ENCODE peak calls at places on chromosomes 13 and 19, in ten cellular contexts. Q is psoas muscle, C is breast epithelium, F is adrenal gland, J is PC-3, H is coronary artery, G is heart left ventricle, P is SJSA1, T is tibial nerve, I is tibial artery. K is an unnamed sample.
A peak's percentile ranks its signal among the peaks of the same experiment; 100 is the strongest.

GRCh38 chr19:19126102-19126501 is 12.2 kb downstream of the TMEM161A start:
- DNase-seq in G (no peak), C (no peak), J (no peak), H (no peak), T (no peak), I (no peak), F (no peak), P (no peak), Q (no peak), K (no peak)

GRCh38 chr13:49132479-49133002 is 87.6 kb upstream of the MLNR start:
- DNase-seq in P (no peak), C (no peak), Q (no peak), I (no peak), F (no peak), H (no peak), J (no peak), T (no peak), G (no peak), K (no peak)

GRCh38 chr13:32017449-32017848 is 14.1 kb upstream of the FRY start:
- DNase-seq in J (no peak), Q (no peak), C (no peak), G (no peak), P (no peak), T (no peak), I (no peak), H (no peak), F (no peak), K (no peak)

GRCh38 chr19:41500443-41500842 is 57.5 kb downstream of the ERICH4 start:
- DNase-seq in G (no peak), H (no peak), J (no peak), C (no peak), P (no peak), Q (no peak), I (no peak), T (no peak), F (no peak), K (no peak)

GRCh38 chr13:92952161-92952560 is 274.4 kb upstream of the GPC6 start:
- DNase-seq in T (no peak), F (no peak), C (no peak), P (peak; percentile 63), H (no peak), J (no peak), G (no peak), Q (no peak), I (no peak), K (no peak)

GRCh38 chr19:907183-907853 is 5.7 kb downstream of the R3HDM4 start:
- DNase-seq in C (no peak), P (no peak), Q (peak; percentile 23), J (no peak), G (no peak), H (no peak), I (no peak), T (no peak), F (no peak), K (no peak)

GRCh38 chr19:1425102-1425842 is 12.9 kb upstream of the RPS15 start:
- DNase-seq in H (no peak), J (no peak), F (peak; percentile 86), P (no peak), I (no peak), T (no peak), G (no peak), C (no peak), Q (no peak), K (no peak)

GRCh38 chr13:65926750-65927171 is 1303.4 kb downstream of the PCDH9 start:
- DNase-seq in C (no peak), P (no peak), H (no peak), F (no peak), G (peak; percentile 62), T (no peak), J (peak; percentile 85), I (no peak), Q (no peak), K (peak; percentile 5)

GRCh38 chr13:85806553-85807175 is 7.4 kb upstream of the SLITRK6 start:
- DNase-seq in J (peak; percentile 72), P (peak; percentile 44), C (no peak), T (no peak), Q (no peak), H (no peak), I (no peak), G (no peak), F (no peak), K (no peak)

GRCh38 chr13:28583661-28584091 is 75.3 kb upstream of the POMP start:
- DNase-seq in P (peak; percentile 6), H (no peak), G (no peak), T (no peak), Q (no peak), I (no peak), F (no peak), J (no peak), C (no peak), K (no peak)

GRCh38 chr13:78820541-78820940 is 161.6 kb upstream of the OBI1 start:
- DNase-seq in H (no peak), J (no peak), G (no peak), P (no peak), C (no peak), Q (no peak), T (no peak), F (no peak), I (no peak), K (no peak)

GRCh38 chr19:39506598-39506943 is 7.8 kb downstream of the DLL3 start:
- DNase-seq in I (no peak), G (no peak), T (no peak), H (no peak), P (no peak), F (no peak), Q (no peak), J (no peak), C (no peak), K (no peak)

DNA sequence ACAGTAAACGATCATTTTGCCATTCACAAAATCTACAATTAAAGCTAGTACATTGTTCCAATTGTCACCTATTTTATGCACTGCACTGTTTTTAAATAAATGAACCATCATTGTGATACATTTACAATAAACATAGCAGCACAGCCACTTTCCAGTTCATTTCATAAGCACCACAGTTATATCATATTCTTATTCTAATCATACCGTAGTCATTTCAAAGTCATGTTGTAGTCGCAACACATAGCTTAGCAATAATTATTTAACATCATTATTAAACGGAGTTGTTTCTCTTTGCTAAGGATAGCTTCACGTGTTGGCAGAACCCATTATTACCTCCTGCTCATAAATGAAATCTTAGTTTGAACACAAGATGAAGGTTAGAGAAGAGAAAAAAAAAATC is 2.2 kb upstream of the PCDH9 start:
- DNase-seq in F (no peak), T (no peak), I (no peak), P (no peak), G (no peak), H (no peak), J (no peak), Q (no peak), C (no peak), K (no peak)
- H3K27ac ChIP-seq in F (peak overlapping the region; percentile 41), T (no peak overlapping the region), I (no peak overlapping the region), P (no peak overlapping the region), G (peak overlapping the region; percentile 87), H (no peak overlapping the region), J (no peak overlapping the region), Q (peak overlapping the region; percentile 84), C (no peak overlapping the region), K (no peak overlapping the region)

DNA sequence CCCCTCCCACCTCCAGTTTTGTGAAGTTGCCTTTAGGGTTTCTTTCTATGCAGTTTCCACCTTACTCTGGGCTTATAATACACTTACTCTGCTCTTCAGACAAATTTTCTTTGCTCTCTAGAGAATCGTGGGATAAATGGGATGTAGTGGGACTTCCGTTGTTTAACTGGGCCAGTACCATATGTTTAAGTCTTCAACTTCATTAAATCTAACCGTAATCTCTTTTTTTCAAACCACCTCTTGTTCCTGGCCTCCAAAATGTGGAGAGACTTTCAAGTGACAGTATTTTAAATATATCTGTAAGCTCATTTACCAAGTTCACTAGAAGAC is 23.9 kb downstream of the IPO5 start:
- DNase-seq in G (no peak), P (no peak), Q (no peak), J (peak; percentile 4), H (no peak), T (no peak), F (no peak), C (no peak), I (no peak), K (no peak)
- H3K27ac ChIP-seq in G (peak overlapping the region; percentile 79), P (peak overlapping the region; percentile 100), Q (peak overlapping the region; percentile 91), J (peak overlapping the region; percentile 73), H (peak overlapping the region; percentile 65), T (peak overlapping the region; percentile 98), F (peak overlapping the region; percentile 97), C (peak overlapping the region; percentile 98), I (peak overlapping the region; percentile 97), K (peak overlapping the region; percentile 92)

GRCh38 chr13:76813874-76814273 is 72.3 kb downstream of the KCTD12 start:
- DNase-seq in C (no peak), Q (no peak), G (no peak), T (no peak), F (no peak), H (no peak), J (no peak), P (no peak), I (no peak), K (no peak)
- H3K27ac ChIP-seq in C (no peak overlapping the region), Q (no peak overlapping the region), G (no peak overlapping the region), T (no peak overlapping the region), F (no peak overlapping the region), H (no peak overlapping the region), J (no peak overlapping the region), P (no peak overlapping the region), I (no peak overlapping the region), K (no peak overlapping the region)

DNA sequence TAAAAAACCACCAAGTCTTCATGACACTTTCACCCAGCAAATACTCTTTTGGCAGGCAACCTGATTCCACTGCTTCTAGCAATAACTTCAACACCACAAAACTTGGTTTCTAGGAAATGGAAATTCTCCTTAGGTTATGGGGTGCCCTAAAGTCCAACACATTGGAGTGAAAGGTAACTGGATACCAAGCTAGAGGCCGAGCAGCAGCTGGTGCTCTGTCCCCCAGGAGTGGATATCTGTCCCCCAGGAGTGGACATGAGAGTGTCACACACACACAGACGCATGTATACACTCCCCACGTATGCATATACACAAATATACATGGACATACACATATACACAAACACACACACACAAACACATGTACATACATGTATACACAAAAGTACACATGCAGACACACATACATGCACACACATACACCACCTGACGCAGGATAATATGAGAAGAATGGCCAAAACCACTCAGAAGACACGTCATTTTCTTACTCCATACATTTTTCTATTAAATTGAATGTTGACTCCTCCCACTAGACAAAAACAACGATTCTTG is 50.8 kb downstream of the RFX2 start:
- DNase-seq in T (no peak), Q (no peak), F (no peak), H (peak; percentile 64), I (peak; percentile 37), J (no peak), G (no peak), C (no peak), P (no peak), K (no peak)
- H3K27ac ChIP-seq in T (no peak overlapping the region), Q (no peak overlapping the region), F (no peak overlapping the region), H (peak overlapping the region; percentile 88), I (peak overlapping the region; percentile 96), J (no peak overlapping the region), G (no peak overlapping the region), C (peak overlapping the region; percentile 95), P (no peak overlapping the region), K (no peak overlapping the region)

GRCh38 chr13:33263484-33263883 is 22.1 kb downstream of the STARD13 start:
- DNase-seq in T (no peak), Q (no peak), J (no peak), P (no peak), H (no peak), F (no peak), G (no peak), I (no peak), C (no peak), K (no peak)
- H3K27ac ChIP-seq in T (peak overlapping the region; percentile 58), Q (no peak overlapping the region), J (no peak overlapping the region), P (no peak overlapping the region), H (no peak overlapping the region), F (peak overlapping the region; percentile 4), G (peak overlapping the region; percentile 60), I (no peak overlapping the region), C (no peak overlapping the region), K (no peak overlapping the region)